ENCODE peak calls at places on chromosomes 12 and 14, in six cellular contexts. One of them, this sample, is unnamed.

GRCh38 chr12:113479578-113480335 is 8.1 kb upstream of the LHX5 start:
- DNase-seq in H9: peak; percentile 88
- DNase-seq in hepatocyte: peak; percentile 78
- DNase-seq in GM23338: peak; percentile 92
- DNase-seq in Karpas-422: no peak
- DNase-seq in osteoblast: peak; percentile 94
- DNase-seq in this sample: peak; percentile 39

GRCh38 chr12:20194171-20194570 is 174.2 kb upstream of the PDE3A start:
- DNase-seq in H9: peak; percentile 81
- DNase-seq in hepatocyte: peak; percentile 26
- DNase-seq in GM23338: peak; percentile 87
- DNase-seq in Karpas-422: no peak
- DNase-seq in osteoblast: peak; percentile 55
- DNase-seq in this sample: peak; percentile 27

GRCh38 chr12:119302334-119303132 is 32.0 kb upstream of the CCDC60 start:
- DNase-seq in H9: no peak
- DNase-seq in hepatocyte: no peak
- DNase-seq in GM23338: peak; percentile 28
- DNase-seq in Karpas-422: no peak
- DNase-seq in osteoblast: no peak
- DNase-seq in this sample: no peak

GRCh38 chr12:120037851-120038250 is 48.8 kb downstream of the BICDL1 start:
- DNase-seq in H9: no peak
- DNase-seq in hepatocyte: no peak
- DNase-seq in GM23338: no peak
- DNase-seq in Karpas-422: no peak
- DNase-seq in osteoblast: no peak
- DNase-seq in this sample: peak; percentile 4

GRCh38 chr12:131867891-131868675 is 26.3 kb upstream of the ULK1 start:
- DNase-seq in H9: no peak
- DNase-seq in hepatocyte: no peak
- DNase-seq in GM23338: no peak
- DNase-seq in Karpas-422: no peak
- DNase-seq in osteoblast: peak; percentile 87
- DNase-seq in this sample: no peak

GRCh38 chr14:23640524-23641141 is 4.5 kb downstream of the DHRS2 start:
- DNase-seq in H9: peak; percentile 49
- DNase-seq in hepatocyte: peak; percentile 53
- DNase-seq in GM23338: peak; percentile 48
- DNase-seq in Karpas-422: peak; percentile 56
- DNase-seq in osteoblast: peak; percentile 88
- DNase-seq in this sample: peak; percentile 2

GRCh38 chr14:46063872-46064271 is 587.7 kb downstream of the RPL10L start:
- DNase-seq in H9: peak; percentile 28
- DNase-seq in hepatocyte: peak; percentile 6
- DNase-seq in GM23338: peak; percentile 2
- DNase-seq in Karpas-422: no peak
- DNase-seq in osteoblast: no peak
- DNase-seq in this sample: no peak

GRCh38 chr12:122080149-122081107 is 1.9 kb downstream of the MLXIP start:
- DNase-seq in H9: no peak
- DNase-seq in hepatocyte: peak; percentile 52
- DNase-seq in GM23338: peak; percentile 63
- DNase-seq in Karpas-422: peak; percentile 56
- DNase-seq in osteoblast: peak; percentile 97
- DNase-seq in this sample: peak; percentile 89

GRCh38 chr12:76268267-76268666 is 79.9 kb downstream of the BBS10 start:
- DNase-seq in H9: no peak
- DNase-seq in hepatocyte: no peak
- DNase-seq in GM23338: no peak
- DNase-seq in Karpas-422: no peak
- DNase-seq in osteoblast: no peak
- DNase-seq in this sample: no peak

GRCh38 chr12:26135010-26135420 is 10.2 kb upstream of the BHLHE41 start:
- DNase-seq in H9: no peak
- DNase-seq in hepatocyte: no peak
- DNase-seq in GM23338: no peak
- DNase-seq in Karpas-422: no peak
- DNase-seq in osteoblast: no peak
- DNase-seq in this sample: no peak

GRCh38 chr12:112906712-112907414 is at the start of gene OAS1:
- DNase-seq in H9: no peak
- DNase-seq in hepatocyte: peak; percentile 78
- DNase-seq in GM23338: no peak
- DNase-seq in Karpas-422: peak; percentile 72
- DNase-seq in osteoblast: peak; percentile 52
- DNase-seq in this sample: peak; percentile 20

GRCh38 chr12:2791086-2791485 is 3.7 kb upstream of the FKBP4 start:
- DNase-seq in H9: no peak
- DNase-seq in hepatocyte: no peak
- DNase-seq in GM23338: no peak
- DNase-seq in Karpas-422: no peak
- DNase-seq in osteoblast: no peak
- DNase-seq in this sample: no peak

GRCh38 chr14:76688373-76688671 is 72.9 kb upstream of the VASH1 start:
- DNase-seq in H9: no peak
- DNase-seq in hepatocyte: no peak
- DNase-seq in GM23338: no peak
- DNase-seq in Karpas-422: no peak
- DNase-seq in osteoblast: no peak
- DNase-seq in this sample: no peak

GRCh38 chr14:32259368-32260013 is 56.4 kb upstream of the RNU6-8 start:
- DNase-seq in H9: peak; percentile 43
- DNase-seq in hepatocyte: peak; percentile 61
- DNase-seq in GM23338: peak; percentile 34
- DNase-seq in Karpas-422: no peak
- DNase-seq in osteoblast: no peak
- DNase-seq in this sample: peak; percentile 82

GRCh38 chr14:60093606-60094005 is 1.9 kb downstream of the PCNX4 start:
- DNase-seq in H9: no peak
- DNase-seq in hepatocyte: no peak
- DNase-seq in GM23338: no peak
- DNase-seq in Karpas-422: peak; percentile 78
- DNase-seq in osteoblast: no peak
- DNase-seq in this sample: peak; percentile 28

GRCh38 chr12:54159140-54159539 is 29.6 kb downstream of the SMUG1 start:
- DNase-seq in H9: peak; percentile 97
- DNase-seq in hepatocyte: peak; percentile 75
- DNase-seq in GM23338: peak; percentile 94
- DNase-seq in Karpas-422: peak; percentile 92
- DNase-seq in osteoblast: peak; percentile 83
- DNase-seq in this sample: no peak
- H2AFZ ChIP-seq in H9: no peak overlapping the region
- H2AFZ ChIP-seq in hepatocyte: no peak overlapping the region
- H2AFZ ChIP-seq in GM23338: peak overlapping the region; percentile 99
- H2AFZ ChIP-seq in Karpas-422: peak overlapping the region; percentile 95
- H2AFZ ChIP-seq in osteoblast: no peak overlapping the region
- H2AFZ ChIP-seq in this sample: no peak overlapping the region

GRCh38 chr12:30909088-30909688 is 17.4 kb upstream of the TSPAN11 start:
- DNase-seq in H9: no peak
- DNase-seq in hepatocyte: no peak
- DNase-seq in GM23338: no peak
- DNase-seq in Karpas-422: peak; percentile 11
- DNase-seq in osteoblast: no peak
- DNase-seq in this sample: no peak
- H3K27ac ChIP-seq in H9: no peak overlapping the region
- H3K27ac ChIP-seq in hepatocyte: peak overlapping the region; percentile 88
- H3K27ac ChIP-seq in GM23338: no peak overlapping the region
- H3K27ac ChIP-seq in Karpas-422: no peak overlapping the region
- H3K27ac ChIP-seq in osteoblast: peak overlapping the region; percentile 41
- H3K27ac ChIP-seq in this sample: no peak overlapping the region

DNA sequence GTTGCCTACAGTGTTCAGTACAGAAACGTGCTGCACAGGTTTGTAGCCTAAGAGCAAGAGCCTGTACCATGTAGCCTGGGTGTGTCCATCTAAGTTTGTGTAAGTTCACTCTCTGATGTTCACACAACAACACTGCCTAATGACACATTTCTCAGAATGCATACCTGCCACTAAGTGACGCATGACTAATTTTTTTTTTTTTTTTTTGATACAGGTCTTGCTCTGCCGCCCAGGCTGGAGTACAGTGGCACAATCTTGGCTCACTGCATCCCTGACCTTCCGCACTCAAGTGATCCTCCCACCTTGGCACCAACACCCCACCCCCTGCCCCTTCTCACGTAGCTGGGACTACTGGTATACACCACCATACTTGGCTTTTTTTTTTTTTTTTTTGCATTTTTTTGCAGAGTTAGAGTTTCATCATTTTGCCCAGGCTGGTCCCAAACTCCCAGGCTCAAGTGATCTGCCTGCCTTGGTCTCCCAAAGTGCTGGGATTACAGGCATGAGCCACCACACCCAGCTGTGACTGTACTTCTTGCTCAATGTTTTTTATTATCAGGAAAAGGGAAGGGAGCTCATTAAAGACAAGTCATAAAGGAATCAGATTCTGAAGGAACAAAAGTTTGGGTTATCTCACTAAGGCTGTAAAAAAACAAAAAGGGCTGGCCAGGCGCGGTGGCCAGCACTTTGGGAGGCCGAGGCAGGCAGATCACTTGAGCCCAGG is 10.0 kb upstream of the CDC42BPB start:
- DNase-seq in H9: no peak
- DNase-seq in hepatocyte: no peak
- DNase-seq in GM23338: no peak
- DNase-seq in Karpas-422: no peak
- DNase-seq in osteoblast: peak; percentile 93
- DNase-seq in this sample: peak; percentile 48
- H2AFZ ChIP-seq in H9: no peak overlapping the region
- H2AFZ ChIP-seq in hepatocyte: no peak overlapping the region
- H2AFZ ChIP-seq in GM23338: no peak overlapping the region
- H2AFZ ChIP-seq in Karpas-422: no peak overlapping the region
- H2AFZ ChIP-seq in osteoblast: no peak overlapping the region
- H2AFZ ChIP-seq in this sample: no peak overlapping the region

DNA sequence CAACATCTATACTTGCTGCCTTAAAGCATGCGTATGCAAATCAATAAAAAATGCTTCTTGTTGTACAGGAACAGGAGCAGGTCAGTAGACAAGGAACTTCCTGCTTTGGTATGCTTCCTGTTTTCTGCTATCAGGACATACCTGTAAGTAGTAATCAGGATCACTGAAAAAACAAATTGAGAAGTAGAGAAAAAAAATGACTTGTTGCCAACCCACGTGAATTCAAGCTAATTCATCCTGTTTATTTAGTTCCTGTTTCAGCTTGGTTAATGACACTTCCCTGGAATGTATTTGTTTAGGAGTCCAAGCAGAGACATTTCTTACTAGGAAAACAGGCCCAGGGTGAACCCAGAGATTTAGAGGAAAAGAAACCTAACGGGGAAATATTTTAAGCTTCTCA is 124.3 kb downstream of the PAWR start:
- DNase-seq in H9: no peak
- DNase-seq in hepatocyte: no peak
- DNase-seq in GM23338: no peak
- DNase-seq in Karpas-422: no peak
- DNase-seq in osteoblast: peak; percentile 82
- DNase-seq in this sample: no peak
- H3K27ac ChIP-seq in H9: no peak overlapping the region
- H3K27ac ChIP-seq in hepatocyte: peak overlapping the region; percentile 70
- H3K27ac ChIP-seq in GM23338: no peak overlapping the region
- H3K27ac ChIP-seq in Karpas-422: no peak overlapping the region
- H3K27ac ChIP-seq in osteoblast: no peak overlapping the region
- H3K27ac ChIP-seq in this sample: no peak overlapping the region

GRCh38 chr12:46368138-46368537 is 4.4 kb downstream of the SLC38A2 start:
- DNase-seq in H9: no peak
- DNase-seq in hepatocyte: no peak
- DNase-seq in GM23338: no peak
- DNase-seq in Karpas-422: no peak
- DNase-seq in osteoblast: no peak
- DNase-seq in this sample: no peak
- H2AFZ ChIP-seq in H9: no peak overlapping the region
- H2AFZ ChIP-seq in hepatocyte: no peak overlapping the region
- H2AFZ ChIP-seq in GM23338: no peak overlapping the region
- H2AFZ ChIP-seq in Karpas-422: no peak overlapping the region
- H2AFZ ChIP-seq in osteoblast: no peak overlapping the region
- H2AFZ ChIP-seq in this sample: no peak overlapping the region

GRCh38 chr12:97573901-97574300 is 111.3 kb downstream of the RMST start:
- DNase-seq in H9: no peak
- DNase-seq in hepatocyte: no peak
- DNase-seq in GM23338: no peak
- DNase-seq in Karpas-422: no peak
- DNase-seq in osteoblast: no peak
- DNase-seq in this sample: no peak
- H3K27ac ChIP-seq in H9: no peak overlapping the region
- H3K27ac ChIP-seq in hepatocyte: no peak overlapping the region
- H3K27ac ChIP-seq in GM23338: no peak overlapping the region
- H3K27ac ChIP-seq in Karpas-422: no peak overlapping the region
- H3K27ac ChIP-seq in osteoblast: no peak overlapping the region
- H3K27ac ChIP-seq in this sample: no peak overlapping the region

DNA sequence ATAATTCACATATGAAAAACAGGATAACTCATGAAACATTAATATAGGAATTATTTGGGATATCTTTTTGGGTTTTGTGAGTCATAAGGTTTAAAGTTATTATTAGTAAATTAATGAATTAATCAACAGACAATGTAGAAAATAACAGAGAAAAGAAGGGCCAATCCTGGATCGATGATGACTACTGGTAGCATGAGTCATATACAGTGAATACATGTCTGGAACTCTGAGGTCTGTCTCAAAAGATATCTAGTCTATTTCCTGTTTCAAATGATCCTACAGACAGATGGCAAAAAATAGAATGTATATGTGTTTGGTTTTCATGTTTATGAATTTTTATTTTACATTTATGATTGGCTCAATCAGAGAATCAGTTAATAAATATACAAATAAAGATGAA is 86.4 kb upstream of the RTL1 start:
- DNase-seq in H9: no peak
- DNase-seq in hepatocyte: no peak
- DNase-seq in GM23338: no peak
- DNase-seq in Karpas-422: no peak
- DNase-seq in osteoblast: no peak
- DNase-seq in this sample: peak; percentile 60
- H2AFZ ChIP-seq in H9: no peak overlapping the region
- H2AFZ ChIP-seq in hepatocyte: no peak overlapping the region
- H2AFZ ChIP-seq in GM23338: no peak overlapping the region
- H2AFZ ChIP-seq in Karpas-422: no peak overlapping the region
- H2AFZ ChIP-seq in osteoblast: no peak overlapping the region
- H2AFZ ChIP-seq in this sample: no peak overlapping the region